ENCODE peak calls at places on chromosome 2, in eight cellular contexts. K is ACHN, X is A549, V is GM04504, F is HTR-8/SVneo, O is NCI-H1092 treated with DMSO at 0.1 percent for 48 hours, M is Daoy, E is NCI-H1694. Y is an unnamed sample.

GRCh38 chr2:38113999-38114708 is 38.2 kb upstream of the CYP1B1 start:
- DNase-seq in K (no peak), X (no peak), V (no peak), F (no peak), O (no peak), M (no peak), E (no peak), Y (no peak)

GRCh38 chr2:62923242-62923641 is 127.4 kb upstream of the OTX1 start:
- DNase-seq in K (no peak), X (no peak), V (no peak), F (no peak), O (no peak), M (no peak), E (no peak), Y (no peak)

GRCh38 chr2:210092791-210093190 is 78.4 kb downstream of the KANSL1L start:
- DNase-seq in K (no peak), X (no peak), V (no peak), F (no peak), O (no peak), M (no peak), E (no peak), Y (no peak)

GRCh38 chr2:64989982-64990614 is 899 bp downstream of the SLC1A4 start:
- DNase-seq in K (no peak), X (no peak), V (no peak), F (no peak), O (peak), M (no peak), E (peak), Y (no peak)

GRCh38 chr2:65198737-65199136 is 28.9 kb upstream of the ACTR2 start:
- DNase-seq in K (no peak), X (no peak), V (no peak), F (no peak), O (no peak), M (no peak), E (no peak), Y (no peak)

GRCh38 chr2:231604101-231604684 is 11.5 kb downstream of the TEX44 start:
- DNase-seq in K (no peak), X (no peak), V (no peak), F (peak), O (peak), M (no peak), E (no peak), Y (no peak)

GRCh38 chr2:188158337-188159100 is 133.2 kb upstream of the GULP1 start:
- DNase-seq in K (no peak), X (peak), V (peak), F (peak), O (no peak), M (no peak), E (no peak), Y (peak)

GRCh38 chr2:43464546-43464945 is 131.3 kb downstream of the THADA start:
- DNase-seq in K (no peak), X (no peak), V (no peak), F (no peak), O (no peak), M (no peak), E (no peak), Y (no peak)

GRCh38 chr2:164551519-164551918 is 69.8 kb downstream of the GRB14 start:
- DNase-seq in K (no peak), X (no peak), V (no peak), F (no peak), O (no peak), M (no peak), E (no peak), Y (no peak)

GRCh38 chr2:190879474-190880373 is 897 bp upstream of the GLS start:
- DNase-seq in K (no peak), X (no peak), V (no peak), F (no peak), O (no peak), M (no peak), E (no peak), Y (no peak)

GRCh38 chr2:182259629-182260150 is 167.1 kb downstream of the PDE1A start:
- DNase-seq in K (no peak), X (no peak), V (no peak), F (no peak), O (no peak), M (no peak), E (no peak), Y (peak)

GRCh38 chr2:196638765-196639164 is 750 bp upstream of the CCDC150 start:
- DNase-seq in K (no peak), X (no peak), V (no peak), F (no peak), O (no peak), M (no peak), E (no peak), Y (no peak)

GRCh38 chr2:63741884-63742583 is 99.7 kb upstream of the UGP2 start:
- DNase-seq in K (peak), X (peak), V (no peak), F (no peak), O (no peak), M (no peak), E (no peak), Y (no peak)